ENCODE peak calls at places on chromosomes 1 and 21, in four cellular contexts. K is amniotic stem cell; O is effector memory CD8-positive, alpha-beta T cell; P is COR-L47. Z is an unnamed sample.

GRCh38 chr1:165257969-165258459 is 98.5 kb downstream of the LMX1A start:
- DNase-seq in K (no peak), O (no peak), P (peak), Z (peak)

GRCh38 chr1:223739366-223740057 is 27.2 kb downstream of the CAPN2 start:
- DNase-seq in P (no peak), O (no peak), K (no peak), Z (no peak)

GRCh38 chr1:31696246-31696645 is 7.6 kb downstream of the COL16A1 start:
- DNase-seq in P (peak), K (no peak), O (no peak), Z (peak)

GRCh38 chr1:30403061-30403645 is 320.2 kb downstream of the MATN1 start:
- DNase-seq in P (no peak), K (no peak), O (no peak), Z (no peak)

GRCh38 chr1:119133987-119134386 is 6.5 kb downstream of the WARS2 start:
- DNase-seq in O (no peak), P (no peak), K (no peak), Z (no peak)

GRCh38 chr21:34524671-34525601 is 12.9 kb upstream of the KCNE1 start:
- DNase-seq in P (no peak), K (peak), O (no peak), Z (no peak)

GRCh38 chr1:212186427-212187207 is 98.6 kb upstream of the PPP2R5A start:
- DNase-seq in O (no peak), K (no peak), P (no peak), Z (no peak)

GRCh38 chr1:219533280-219533679 is 79.6 kb downstream of the ZC3H11B start:
- DNase-seq in O (no peak), P (no peak), K (no peak), Z (no peak)

GRCh38 chr1:156852414-156852874 is 6.5 kb downstream of the INSRR start:
- DNase-seq in O (no peak), K (no peak), P (peak), Z (peak)

GRCh38 chr1:19028110-19028509 is 71.6 kb upstream of the IFFO2 start:
- DNase-seq in O (no peak), K (no peak), P (peak), Z (no peak)

GRCh38 chr1:56713112-56713511 is 68.0 kb downstream of the PRKAA2 start:
- DNase-seq in P (no peak), K (no peak), O (no peak), Z (no peak)

GRCh38 chr1:27555700-27556424 is 48.1 kb downstream of the AHDC1 start:
- DNase-seq in O (no peak), P (peak), K (no peak), Z (no peak)

GRCh38 chr1:17338706-17339493 is 30.9 kb downstream of the PADI4 start:
- DNase-seq in P (no peak), O (no peak), K (no peak), Z (no peak)

GRCh38 chr1:218643281-218643680 is 298.1 kb downstream of the TGFB2 start:
- DNase-seq in P (no peak), O (no peak), K (no peak), Z (no peak)

GRCh38 chr1:235133086-235133485 is 4.4 kb upstream of the TOMM20 start:
- DNase-seq in O (no peak), P (no peak), K (no peak), Z (no peak)

GRCh38 chr1:40822890-40823289 is 39.3 kb downstream of the CITED4 start:
- DNase-seq in P (no peak), K (no peak), O (no peak), Z (no peak)

GRCh38 chr1:230109066-230109465 is 42.0 kb downstream of the GALNT2 start:
- DNase-seq in O (no peak), P (no peak), K (no peak), Z (no peak)

GRCh38 chr1:160952129-160952510 is 2.5 kb downstream of the ITLN2 start:
- DNase-seq in O (no peak), K (no peak), P (no peak), Z (no peak)

Z was measured in NCI-H1092 treated with DMSO at 0.1 percent for 48 hours.